ENCODE peak calls at places on chromosomes 1 and 21, in six cellular contexts. One of them, this sample, is unnamed.

GRCh38 chr1:63522891-63523728 is at the start of the genes EFCAB7 and ITGB3BP:
- DNase-seq in RPMI7951: peak; percentile 95
- DNase-seq in H4: peak; percentile 96
- DNase-seq in stimulated activated CD4-positive, alpha-beta T cell treated with anti-CD3 and anti-CD28 coated beads, Interleukin-4, amount 100 ng/mL, for 48 hours: peak; percentile 73
- DNase-seq in left ventricle myocardium superior: peak; percentile 84
- DNase-seq in aorta: peak; percentile 92
- DNase-seq in this sample: peak; percentile 24

GRCh38 chr1:220151454-220151853 is 57.5 kb downstream of the IARS2 start:
- DNase-seq in H4: no peak
- DNase-seq in RPMI7951: no peak
- DNase-seq in aorta: no peak
- DNase-seq in stimulated activated CD4-positive, alpha-beta T cell treated with anti-CD3 and anti-CD28 coated beads, Interleukin-4, amount 100 ng/mL, for 48 hours: no peak
- DNase-seq in left ventricle myocardium superior: peak; percentile 45
- DNase-seq in this sample: no peak

GRCh38 chr1:190169311-190170067 is 308.2 kb downstream of the BRINP3 start:
- DNase-seq in stimulated activated CD4-positive, alpha-beta T cell treated with anti-CD3 and anti-CD28 coated beads, Interleukin-4, amount 100 ng/mL, for 48 hours: no peak
- DNase-seq in RPMI7951: no peak
- DNase-seq in aorta: no peak
- DNase-seq in left ventricle myocardium superior: no peak
- DNase-seq in H4: peak; percentile 7
- DNase-seq in this sample: no peak

GRCh38 chr1:180299486-180300246 is 69.6 kb downstream of the LHX4 start:
- DNase-seq in H4: no peak
- DNase-seq in left ventricle myocardium superior: no peak
- DNase-seq in aorta: no peak
- DNase-seq in stimulated activated CD4-positive, alpha-beta T cell treated with anti-CD3 and anti-CD28 coated beads, Interleukin-4, amount 100 ng/mL, for 48 hours: no peak
- DNase-seq in RPMI7951: no peak
- DNase-seq in this sample: no peak

GRCh38 chr21:45581322-45581712 is 39.1 kb upstream of the SLC19A1 start:
- DNase-seq in stimulated activated CD4-positive, alpha-beta T cell treated with anti-CD3 and anti-CD28 coated beads, Interleukin-4, amount 100 ng/mL, for 48 hours: no peak
- DNase-seq in aorta: no peak
- DNase-seq in H4: no peak
- DNase-seq in RPMI7951: no peak
- DNase-seq in left ventricle myocardium superior: no peak
- DNase-seq in this sample: no peak

GRCh38 chr1:63622847-63623566 is 29.8 kb downstream of the PGM1 start:
- DNase-seq in stimulated activated CD4-positive, alpha-beta T cell treated with anti-CD3 and anti-CD28 coated beads, Interleukin-4, amount 100 ng/mL, for 48 hours: no peak
- DNase-seq in left ventricle myocardium superior: no peak
- DNase-seq in H4: no peak
- DNase-seq in RPMI7951: no peak
- DNase-seq in aorta: no peak
- DNase-seq in this sample: no peak

GRCh38 chr1:235708390-235708962 is 58.9 kb upstream of the GNG4 start:
- DNase-seq in left ventricle myocardium superior: no peak
- DNase-seq in aorta: no peak
- DNase-seq in RPMI7951: peak; percentile 5
- DNase-seq in stimulated activated CD4-positive, alpha-beta T cell treated with anti-CD3 and anti-CD28 coated beads, Interleukin-4, amount 100 ng/mL, for 48 hours: no peak
- DNase-seq in H4: no peak
- DNase-seq in this sample: no peak

GRCh38 chr1:55146781-55147180 is 68.4 kb downstream of the USP24 start:
- DNase-seq in RPMI7951: peak; percentile 17
- DNase-seq in H4: no peak
- DNase-seq in left ventricle myocardium superior: no peak
- DNase-seq in stimulated activated CD4-positive, alpha-beta T cell treated with anti-CD3 and anti-CD28 coated beads, Interleukin-4, amount 100 ng/mL, for 48 hours: no peak
- DNase-seq in aorta: no peak
- DNase-seq in this sample: no peak

GRCh38 chr1:198620951-198621824 is 17.7 kb upstream of the PTPRC start:
- DNase-seq in aorta: no peak
- DNase-seq in RPMI7951: peak; percentile 38
- DNase-seq in stimulated activated CD4-positive, alpha-beta T cell treated with anti-CD3 and anti-CD28 coated beads, Interleukin-4, amount 100 ng/mL, for 48 hours: no peak
- DNase-seq in H4: no peak
- DNase-seq in left ventricle myocardium superior: no peak
- DNase-seq in this sample: no peak